ENCODE peak calls at places on chromosomes 16 and 17, in nine cellular contexts. U is upper lobe of left lung, F is astrocyte of the cerebellum, M is fibroblast of villous mesenchyme, Q is right atrium auricular region, C is tibial artery, I is heart right ventricle, E is lung, D is Panc1. R is an unnamed sample.
A peak's percentile ranks its signal among the peaks of the same experiment; 100 is the strongest.

GRCh38 chr17:40765657-40766056 is 6.3 kb downstream of the KRT26 start:
- DNase-seq in U (no peak), F (no peak), M (no peak), Q (no peak), C (no peak), I (no peak), E (no peak), D (no peak), R (no peak)

GRCh38 chr17:76081295-76082210 is 2.6 kb downstream of the ZACN start:
- DNase-seq in U (no peak), F (no peak), M (no peak), Q (no peak), C (no peak), I (no peak), E (no peak), D (no peak), R (no peak)

GRCh38 chr17:58529275-58529674 is 14.8 kb upstream of the MTMR4 start:
- DNase-seq in U (no peak), F (no peak), M (no peak), Q (no peak), C (no peak), I (no peak), E (no peak), D (no peak), R (no peak)

GRCh38 chr17:57861737-57862409 is 12.0 kb upstream of the MRPS23 start:
- DNase-seq in U (peak; percentile 69), F (no peak), M (peak; percentile 64), Q (peak; percentile 79), C (peak; percentile 89), I (peak; percentile 59), E (peak; percentile 66), D (no peak), R (no peak)

GRCh38 chr17:74513987-74514631 is 17.2 kb downstream of the CD300LB start:
- DNase-seq in U (no peak), F (peak; percentile 18), M (peak; percentile 69), Q (no peak), C (peak; percentile 38), I (no peak), E (no peak), D (peak; percentile 55), R (peak; percentile 65)

GRCh38 chr17:64781013-64781392 is 118.9 kb upstream of the SMURF2 start:
- DNase-seq in U (no peak), F (no peak), M (no peak), Q (no peak), C (peak; percentile 64), I (no peak), E (no peak), D (no peak), R (no peak)

GRCh38 chr17:76492989-76493501 is 8.2 kb downstream of the RHBDF2 start:
- DNase-seq in U (peak; percentile 86), F (peak; percentile 13), M (peak; percentile 94), Q (peak; percentile 86), C (peak; percentile 84), I (peak; percentile 61), E (peak; percentile 71), D (no peak), R (peak; percentile 86)

GRCh38 chr16:8674413-8675022 is at the start of gene ABAT:
- DNase-seq in U (peak; percentile 92), F (peak; percentile 20), M (peak; percentile 75), Q (peak; percentile 91), C (peak; percentile 94), I (peak; percentile 88), E (peak; percentile 90), D (no peak), R (peak; percentile 91)

GRCh38 chr16:24009955-24010354 is 174.2 kb downstream of the PRKCB start:
- DNase-seq in U (no peak), F (no peak), M (no peak), Q (no peak), C (no peak), I (no peak), E (no peak), D (no peak), R (peak; percentile 79)

GRCh38 chr16:24013054-24013636 is 177.4 kb downstream of the PRKCB start:
- DNase-seq in U (no peak), F (no peak), M (no peak), Q (no peak), C (no peak), I (no peak), E (no peak), D (no peak), R (no peak)

GRCh38 chr16:24009060-24009459 is 173.3 kb downstream of the PRKCB start:
- DNase-seq in U (no peak), F (no peak), M (no peak), Q (no peak), C (no peak), I (no peak), E (no peak), D (no peak), R (no peak)

GRCh38 chr16:24011237-24011636 is 175.5 kb downstream of the PRKCB start:
- DNase-seq in U (no peak), F (no peak), M (no peak), Q (no peak), C (no peak), I (no peak), E (no peak), D (no peak), R (no peak)

DNA sequence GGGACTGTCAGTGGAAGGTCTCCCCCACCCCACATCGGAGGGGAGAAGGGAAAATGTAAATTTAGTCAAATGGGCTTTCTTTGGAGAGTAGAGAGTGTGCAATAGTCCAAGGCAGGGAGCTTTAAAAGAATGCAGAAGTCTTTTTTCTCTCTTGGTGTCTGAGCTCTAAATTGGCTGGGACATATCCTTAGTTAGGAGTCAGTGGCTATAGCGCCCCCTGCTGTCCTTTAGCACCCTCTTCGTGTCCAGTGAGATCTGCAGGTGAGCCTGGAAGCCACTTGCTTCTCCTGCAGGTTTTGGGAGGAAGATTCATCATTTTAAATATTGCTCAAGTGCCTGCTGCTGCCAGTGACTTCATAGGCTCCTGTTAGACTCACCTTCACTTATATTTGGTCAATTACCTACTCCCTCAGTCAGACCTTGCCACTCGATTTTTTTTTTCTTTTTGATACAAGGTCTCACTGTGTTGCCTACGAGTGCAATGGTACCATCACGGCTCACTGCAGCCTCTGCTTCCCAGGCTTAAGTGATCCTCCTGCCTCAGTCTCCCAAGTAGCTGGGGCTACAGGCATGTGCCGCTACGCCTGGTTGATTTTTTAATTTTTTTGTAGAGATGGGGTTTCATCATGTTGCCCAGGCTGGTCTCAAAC is 174.8 kb downstream of the PRKCB start:
- DNase-seq in U (peak; percentile 83), F (peak; percentile 26), M (peak; percentile 63), Q (peak; percentile 74), C (peak; percentile 69), I (peak; percentile 67), E (peak; percentile 74), D (peak; percentile 39), R (peak; percentile 93)
- TF ChIP-seq CTCF in U (peak; percentile 74), F (peak; percentile 63), M (peak; percentile 71), Q (peak; percentile 56), C (peak; percentile 62), I (peak; percentile 19), E (peak; percentile 77), D (peak; percentile 88), R (peak; percentile 81)

DNA sequence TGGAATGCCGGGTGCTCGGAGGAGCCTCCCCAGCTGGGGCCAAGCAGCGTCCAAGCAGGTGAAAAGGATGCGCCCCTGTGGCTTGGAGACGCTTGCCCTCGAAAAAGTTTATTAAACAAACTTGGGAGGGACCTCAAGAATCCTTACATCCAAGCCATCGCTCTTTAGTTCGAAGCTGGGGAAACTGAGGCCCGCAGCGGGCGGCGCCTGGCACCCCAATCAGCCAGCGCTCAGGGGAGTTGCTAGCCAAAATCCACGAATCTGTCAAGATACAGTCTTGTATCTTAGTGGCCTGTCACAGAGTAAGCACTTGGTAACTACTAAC is 553 bp upstream of the B9D1 start:
- DNase-seq in U (no peak), F (no peak), M (no peak), Q (no peak), C (no peak), I (no peak), E (no peak), D (no peak), R (no peak)
- TF ChIP-seq CTCF in U (no peak), F (peak; percentile 3), M (no peak), Q (no peak), C (no peak), I (no peak), E (no peak), D (no peak), R (no peak)

DNA sequence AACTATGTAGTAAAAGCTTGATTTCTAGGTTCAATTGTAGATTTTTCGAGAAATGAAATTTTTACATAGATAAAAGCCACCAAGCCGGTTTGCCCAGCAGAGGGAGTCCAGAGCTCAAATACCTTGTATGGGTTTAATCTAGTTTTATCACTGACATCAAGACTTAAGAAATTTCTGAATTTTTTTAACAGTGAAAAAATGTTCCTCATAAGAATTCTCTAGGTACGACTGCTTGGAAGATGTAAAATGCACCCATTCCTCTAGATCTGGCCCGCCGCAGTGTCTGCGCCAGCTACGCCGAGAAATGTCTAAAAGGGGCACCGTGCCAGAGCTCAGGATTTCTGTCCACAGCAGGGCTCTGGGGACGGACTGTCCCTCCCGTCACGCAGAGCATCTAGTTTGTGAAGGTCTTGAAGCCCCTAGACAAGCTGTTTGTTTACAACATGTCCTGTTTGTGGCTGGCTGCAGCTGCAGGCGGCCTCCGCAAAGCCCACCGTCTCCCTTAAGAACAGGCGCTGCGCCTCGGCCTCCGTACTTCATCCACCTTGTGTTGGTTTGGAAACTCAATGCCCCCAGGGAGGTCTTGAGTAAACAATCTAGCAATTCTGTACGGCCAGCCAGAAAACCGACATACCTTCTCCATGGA is 24.8 kb downstream of the MAP1LC3B start:
- DNase-seq in U (no peak), F (peak; percentile 60), M (peak; percentile 76), Q (no peak), C (peak; percentile 66), I (no peak), E (no peak), D (no peak), R (peak; percentile 16)
- TF ChIP-seq CTCF in U (peak; percentile 50), F (peak; percentile 77), M (peak; percentile 77), Q (no peak), C (peak; percentile 62), I (peak; percentile 56), E (peak; percentile 13), D (peak; percentile 67), R (peak; percentile 24)

GRCh38 chr16:90018297-90019200 is 707 bp downstream of the DBNDD1 start:
- DNase-seq in U (no peak), F (no peak), M (no peak), Q (no peak), C (no peak), I (no peak), E (no peak), D (no peak), R (no peak)

GRCh38 chr16:90020260-90020837 is 1.1 kb upstream of the DBNDD1 start:
- DNase-seq in U (no peak), F (no peak), M (no peak), Q (no peak), C (no peak), I (no peak), E (no peak), D (no peak), R (no peak)

GRCh38 chr16:90019201-90019542 is at the start of gene DBNDD1:
- DNase-seq in U (no peak), F (no peak), M (no peak), Q (no peak), C (no peak), I (no peak), E (no peak), D (no peak), R (no peak)

GRCh38 chr16:90020838-90021382 is 1.7 kb upstream of the DBNDD1 start:
- DNase-seq in U (no peak), F (no peak), M (no peak), Q (no peak), C (no peak), I (peak; percentile 17), E (no peak), D (no peak), R (peak; percentile 24)

DNA sequence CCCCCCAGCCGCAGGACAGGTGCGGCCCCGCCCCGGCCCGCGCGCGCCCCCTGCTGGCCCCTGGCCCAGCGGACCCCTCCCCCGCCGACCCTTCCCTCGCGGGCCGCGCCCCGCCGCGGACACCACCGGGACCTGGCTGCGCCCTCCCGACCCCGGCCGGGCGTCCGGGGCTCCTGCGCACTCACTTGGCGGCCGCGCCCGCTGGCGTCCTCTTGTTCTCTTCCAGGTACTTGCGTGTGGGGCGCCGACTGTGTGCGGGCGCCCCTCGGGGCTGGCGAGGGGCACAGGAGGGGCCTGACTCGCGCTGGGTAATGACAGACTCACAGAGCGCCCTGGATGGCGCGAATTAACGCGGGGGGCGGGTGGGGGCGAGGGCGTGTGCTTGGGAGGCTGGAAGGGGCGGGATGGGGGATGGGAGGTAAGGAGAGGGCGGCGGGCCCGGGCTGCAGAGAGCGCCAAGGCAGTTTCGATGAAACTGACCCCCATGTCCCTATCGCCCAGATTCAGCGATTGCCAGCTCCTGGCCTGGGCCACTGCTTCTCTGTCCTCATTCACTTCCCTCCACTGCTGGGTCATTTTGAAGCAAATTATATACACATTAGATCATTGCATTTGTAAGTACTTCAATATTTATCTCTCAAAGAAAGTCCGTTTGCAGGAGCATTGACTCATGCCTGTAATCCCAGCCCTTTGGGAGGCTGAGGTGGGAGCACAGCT is 445 bp upstream of the DBNDD1 start:
- DNase-seq in U (peak; percentile 38), F (peak; percentile 55), M (peak; percentile 21), Q (no peak), C (no peak), I (no peak), E (no peak), D (no peak), R (peak; percentile 45)
- TF ChIP-seq CTCF in U (peak; percentile 56), F (no peak), M (peak; percentile 17), Q (peak; percentile 39), C (no peak), I (peak; percentile 23), E (no peak), D (peak; percentile 89), R (peak; percentile 54)